ENCODE peak calls at places on chromosomes 1 and 21, in six cellular contexts. J is K562, N is H1, S is GM12878, A is SK-N-SH, O is HepG2. Q is an unnamed sample.

GRCh38 chr1:113303252-113303651 is 87.1 kb upstream of the MAGI3 start:
- DNase-seq in J (peak; percentile 78), N (no peak), S (no peak), A (no peak), O (no peak), Q (no peak)

GRCh38 chr1:110612060-110612745 is 6.0 kb upstream of the KCNA2 start:
- DNase-seq in J (no peak), N (no peak), S (no peak), A (no peak), O (no peak), Q (no peak)

GRCh38 chr1:16716691-16717173 is 23.6 kb upstream of the RNU1-4 start:
- DNase-seq in J (peak; percentile 8), N (no peak), S (no peak), A (peak; percentile 34), O (no peak), Q (no peak)

GRCh38 chr1:88357690-88358089 is 326.4 kb upstream of the PKN2 start:
- DNase-seq in J (no peak), N (no peak), S (no peak), A (no peak), O (no peak), Q (no peak)

GRCh38 chr1:235068155-235069121 is 60.2 kb downstream of the TOMM20 start:
- DNase-seq in J (no peak), N (no peak), S (no peak), A (no peak), O (peak; percentile 86), Q (no peak)

GRCh38 chr21:40603774-40604173 is 243.2 kb downstream of the DSCAM start:
- DNase-seq in J (no peak), N (no peak), S (no peak), A (no peak), O (no peak), Q (no peak)

GRCh38 chr21:45891388-45892155 is 90.0 kb upstream of the COL6A1 start:
- DNase-seq in J (no peak), N (no peak), S (no peak), A (peak; percentile 67), O (no peak), Q (no peak)

GRCh38 chr1:161473363-161473762 is 31.9 kb upstream of the FCGR2A start:
- DNase-seq in J (no peak), N (no peak), S (no peak), A (no peak), O (peak; percentile 27), Q (no peak)

GRCh38 chr1:85911742-85912141 is 203.5 kb upstream of the ZNHIT6 start:
- DNase-seq in J (no peak), N (no peak), S (no peak), A (no peak), O (no peak), Q (no peak)

GRCh38 chr1:111776861-111777260 is 21.2 kb downstream of the DDX20 start:
- DNase-seq in J (no peak), N (no peak), S (no peak), A (no peak), O (no peak), Q (no peak)

GRCh38 chr21:26449161-26449560 is 123.9 kb downstream of the CYYR1 start:
- DNase-seq in J (no peak), N (no peak), S (no peak), A (no peak), O (no peak), Q (no peak)
- H3K27ac ChIP-seq in J (no peak overlapping the region), N (no peak overlapping the region), S (no peak overlapping the region), A (no peak overlapping the region), O (no peak overlapping the region), Q (no peak overlapping the region)

GRCh38 chr1:41687007-41687406 is 202.5 kb upstream of the EDN2 start:
- DNase-seq in J (no peak), N (no peak), S (no peak), A (no peak), O (no peak), Q (no peak)
- TF ChIP-seq GABPA in J (no peak), N (no peak), S (no peak), A (no peak), O (no peak), Q (no peak)

DNA sequence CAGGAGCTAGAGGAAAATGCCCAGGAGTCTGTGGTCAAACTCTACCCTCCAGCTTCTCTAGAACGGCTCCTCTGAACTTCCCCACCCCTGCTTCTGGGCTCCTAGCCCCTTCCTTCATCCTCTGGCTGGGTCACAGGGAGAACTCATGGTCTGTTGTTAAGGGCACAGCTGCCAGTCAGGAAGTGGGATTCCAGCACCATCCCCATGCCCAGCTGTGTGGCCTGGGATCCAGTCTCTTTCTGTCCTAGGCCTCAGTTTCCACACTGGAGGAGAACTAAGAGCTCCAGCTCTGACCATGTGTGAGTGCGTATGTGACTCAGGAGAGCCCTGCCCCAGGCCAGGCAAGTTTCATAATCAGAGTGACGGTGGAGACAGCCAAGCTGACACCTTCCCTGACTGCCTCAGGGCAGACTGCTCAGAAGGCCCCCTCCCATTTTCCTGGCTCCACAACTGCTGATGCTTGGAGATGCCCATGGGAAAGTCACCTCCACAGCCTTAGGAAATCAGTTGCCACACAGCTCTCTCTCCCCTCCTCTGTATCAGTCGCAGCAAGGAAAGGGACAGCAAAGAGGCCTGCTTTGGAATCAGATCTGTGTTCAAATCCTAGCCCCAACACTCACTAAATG is 1.8 kb downstream of the IGSF8 start:
- DNase-seq in J (no peak), N (no peak), S (no peak), A (no peak), O (no peak), Q (peak; percentile 21)
- H3K4me3 ChIP-seq in J (no peak overlapping the region), N (no peak overlapping the region), S (peak overlapping the region; percentile 77), A (no peak overlapping the region), O (peak overlapping the region; percentile 78), Q (no peak overlapping the region)

GRCh38 chr1:43274125-43274803 is 4.5 kb downstream of the TMEM125 start:
- DNase-seq in J (no peak), N (no peak), S (no peak), A (no peak), O (no peak), Q (peak; percentile 69)
- H3K27ac ChIP-seq in J (no peak overlapping the region), N (no peak overlapping the region), S (no peak overlapping the region), A (no peak overlapping the region), O (no peak overlapping the region), Q (peak overlapping the region; percentile 34)

DNA sequence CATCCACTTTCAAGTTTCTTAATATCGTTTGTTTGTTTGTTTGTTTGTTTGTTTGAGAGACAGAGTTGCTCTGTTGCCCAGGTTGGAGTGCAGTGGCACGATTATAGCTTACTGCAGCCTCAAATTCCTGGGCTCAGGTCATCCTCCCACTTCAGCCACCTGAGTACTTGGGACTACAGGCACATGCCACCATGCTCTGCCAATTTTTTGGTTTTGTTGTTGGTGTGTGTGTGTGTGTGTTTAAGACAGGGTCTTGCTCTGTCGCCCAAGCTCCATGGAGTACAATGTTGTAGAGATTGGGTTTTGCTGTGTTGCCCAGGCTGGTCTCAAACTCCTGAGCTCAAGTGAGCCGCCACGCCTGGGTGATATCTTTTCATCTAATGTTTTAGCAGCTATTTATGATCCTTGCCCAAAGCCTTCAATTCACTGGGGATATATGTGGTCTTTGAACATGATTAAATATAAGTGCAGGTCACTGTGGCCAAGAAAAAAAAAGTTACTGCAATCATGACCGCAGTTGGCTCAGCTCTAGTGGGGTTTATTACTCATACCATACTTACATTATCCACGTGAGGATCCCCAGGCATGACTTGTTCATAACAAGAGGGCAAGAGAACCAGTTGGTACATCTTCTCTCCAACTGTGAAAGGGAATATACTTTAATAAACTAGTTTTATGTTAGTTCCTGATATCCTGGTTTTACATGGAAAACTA is 8.0 kb downstream of the RRP1B start:
- DNase-seq in J (no peak), N (no peak), S (no peak), A (no peak), O (no peak), Q (peak; percentile 45)
- TF ChIP-seq GABPA in J (no peak), N (no peak), S (no peak), A (no peak), O (no peak), Q (no peak)

DNA sequence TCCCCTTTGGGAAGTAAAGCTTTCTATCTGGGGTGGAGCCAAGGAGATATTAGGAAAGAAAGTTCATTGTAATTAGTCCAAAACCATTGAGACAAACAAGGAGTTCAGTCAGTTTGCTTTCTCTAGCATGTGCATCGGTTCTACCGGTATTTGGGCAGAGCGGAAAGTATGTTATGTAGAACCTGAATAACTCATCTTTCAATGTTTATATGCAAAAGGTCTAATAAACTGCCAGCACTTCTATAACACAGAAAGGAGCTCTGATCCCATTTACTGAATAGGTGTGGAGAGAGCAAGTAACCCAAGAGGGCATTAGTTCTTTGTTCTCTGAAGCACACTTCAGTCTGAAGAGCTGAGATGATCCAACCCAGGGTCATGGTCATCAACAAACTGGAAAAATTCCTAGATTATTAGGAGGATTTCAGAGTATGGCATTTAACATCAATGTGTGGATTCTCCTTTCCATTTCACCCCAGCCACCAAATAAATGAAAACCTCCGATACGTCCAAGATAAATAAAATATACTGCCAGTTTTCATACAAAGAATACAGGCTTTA is 3.6 kb downstream of the TGFB2 start:
- DNase-seq in J (no peak), N (no peak), S (no peak), A (no peak), O (no peak), Q (no peak)
- H3K4me3 ChIP-seq in J (no peak overlapping the region), N (peak overlapping the region; percentile 75), S (no peak overlapping the region), A (peak overlapping the region; percentile 52), O (no peak overlapping the region), Q (no peak overlapping the region)

DNA sequence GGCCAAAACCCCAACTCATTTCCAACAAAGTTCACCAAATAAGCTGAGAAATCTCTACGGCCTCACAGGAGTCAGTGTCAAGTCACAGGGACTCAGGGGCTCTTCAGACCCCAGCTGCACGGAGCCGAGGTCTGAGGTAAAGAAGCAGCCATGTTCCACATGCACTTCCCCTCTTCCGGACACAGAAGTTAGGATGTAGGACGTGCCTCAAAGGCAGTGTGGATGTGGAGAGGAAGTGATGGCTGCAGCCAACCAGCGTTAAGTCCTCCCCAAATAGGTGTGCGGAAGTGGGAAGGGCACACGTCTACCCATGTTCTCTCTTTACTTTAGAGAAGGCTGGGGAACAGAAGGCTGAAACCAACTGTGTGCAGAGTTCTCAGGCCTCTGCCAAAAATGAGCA is 14.6 kb upstream of the NCF2 start:
- DNase-seq in J (no peak), N (no peak), S (no peak), A (no peak), O (no peak), Q (peak; percentile 91)
- H3K27ac ChIP-seq in J (no peak overlapping the region), N (no peak overlapping the region), S (peak overlapping the region; percentile 64), A (no peak overlapping the region), O (no peak overlapping the region), Q (peak overlapping the region; percentile 87)

DNA sequence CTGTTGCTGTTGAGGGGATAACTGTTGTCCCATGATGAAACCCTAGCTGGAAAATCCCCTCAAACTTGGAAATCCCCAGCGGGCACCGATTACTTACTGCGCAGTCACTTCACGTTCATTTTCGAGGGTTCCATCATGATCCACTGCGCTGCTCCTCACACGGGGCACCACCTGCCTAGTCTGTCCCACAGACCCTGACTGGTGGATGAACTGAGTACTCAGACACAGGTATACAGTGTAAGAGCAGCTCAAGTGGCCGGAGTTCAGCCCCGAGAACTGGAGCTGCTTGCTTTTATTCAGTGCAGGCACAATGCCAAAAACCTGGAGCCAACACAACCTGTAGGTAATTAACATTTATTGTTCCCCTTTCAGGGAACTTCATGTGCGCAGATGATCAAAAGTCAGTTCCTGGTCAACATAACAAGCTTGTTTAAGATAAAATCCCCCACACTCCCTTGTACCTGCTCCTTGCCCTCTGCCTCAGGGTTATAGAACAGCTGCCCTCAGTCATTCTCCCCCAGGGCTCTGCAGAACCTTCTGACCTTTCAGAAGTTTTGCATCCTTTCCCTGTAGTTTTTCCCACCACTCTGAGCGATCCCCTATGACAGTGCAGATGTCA is 46.5 kb upstream of the PRELP start:
- DNase-seq in J (no peak), N (no peak), S (peak; percentile 70), A (no peak), O (no peak), Q (no peak)
- TF ChIP-seq GABPA in J (no peak), N (no peak), S (no peak), A (no peak), O (no peak), Q (no peak)

Q was measured in HL-60.